ENCODE peak calls at places on chromosomes 6 and 20, in nine cellular contexts. D, W, I, C, Z, X, M, A and J are unnamed samples.
A peak's percentile ranks its signal among the peaks of the same experiment; 100 is the strongest.

GRCh38 chr20:23514848-23515247 is 23.9 kb downstream of the CST8 start:
- DNase-seq in X (no peak), D (no peak), C (no peak), I (no peak), A (no peak), W (no peak), M (no peak), Z (no peak), J (no peak)

GRCh38 chr6:3410385-3411360 is 46.2 kb downstream of the SLC22A23 start:
- DNase-seq in Z (peak; percentile 66), X (peak; percentile 65), W (peak; percentile 77), M (peak; percentile 33), D (peak; percentile 87), C (peak; percentile 6), I (peak; percentile 49), A (peak; percentile 19), J (peak; percentile 46)

GRCh38 chr20:17281478-17281877 is 54.6 kb downstream of the PCSK2 start:
- DNase-seq in W (no peak), Z (peak; percentile 50), M (no peak), D (peak; percentile 67), C (no peak), X (peak; percentile 13), A (no peak), I (peak; percentile 4), J (no peak)

GRCh38 chr20:11267131-11267761 is 593.4 kb upstream of the JAG1 start:
- DNase-seq in M (no peak), C (peak; percentile 93), I (peak; percentile 98), X (peak; percentile 96), A (no peak), D (peak; percentile 54), Z (no peak), W (no peak), J (no peak)

GRCh38 chr6:82996156-82996555 is 69.5 kb downstream of the UBE3D start:
- DNase-seq in X (no peak), Z (no peak), I (no peak), D (no peak), W (no peak), C (no peak), M (no peak), A (no peak), J (no peak)

GRCh38 chr6:2158596-2159271 is 86.7 kb downstream of the GMDS start:
- DNase-seq in Z (no peak), M (no peak), W (no peak), X (peak; percentile 70), C (no peak), A (no peak), D (peak; percentile 40), I (peak; percentile 15), J (no peak)

GRCh38 chr6:166173292-166173951 is 5.8 kb upstream of the TBXT start:
- DNase-seq in M (no peak), W (no peak), A (no peak), C (no peak), D (peak; percentile 61), X (no peak), Z (peak; percentile 53), I (no peak), J (no peak)

GRCh38 chr6:149170564-149171452 is 146.7 kb upstream of the TAB2 start:
- DNase-seq in W (no peak), A (no peak), I (no peak), Z (peak; percentile 86), D (peak; percentile 29), X (no peak), C (no peak), M (no peak), J (no peak)

GRCh38 chr6:68892432-68892831 is 257.4 kb downstream of the ADGRB3 start:
- DNase-seq in D (no peak), W (no peak), A (no peak), C (no peak), Z (no peak), X (no peak), M (no peak), I (no peak), J (no peak)

GRCh38 chr6:43921039-43921438 is 151.0 kb downstream of the VEGFA start:
- DNase-seq in D (no peak), I (no peak), W (no peak), M (no peak), A (no peak), Z (no peak), X (no peak), C (no peak), J (no peak)

GRCh38 chr6:4356899-4357659 is 221.7 kb upstream of the ECI2 start:
- DNase-seq in W (no peak), D (no peak), A (no peak), I (no peak), M (no peak), Z (no peak), X (peak; percentile 8), C (no peak), J (no peak)

GRCh38 chr6:153511896-153512496 is 380.9 kb upstream of the RGS17 start:
- DNase-seq in C (peak; percentile 6), M (no peak), D (peak; percentile 36), Z (peak; percentile 7), X (peak; percentile 48), A (no peak), I (peak; percentile 8), W (peak; percentile 11), J (no peak)

GRCh38 chr20:32894711-32895355 is 36.1 kb downstream of the EFCAB8 start:
- DNase-seq in X (peak; percentile 89), D (no peak), C (no peak), M (no peak), A (no peak), I (no peak), W (no peak), Z (no peak), J (no peak)

GRCh38 chr20:18506744-18507143 is 996 bp upstream of the SEC23B start:
- DNase-seq in C (no peak), Z (no peak), M (no peak), D (no peak), I (no peak), X (peak; percentile 29), A (peak; percentile 11), W (no peak), J (no peak)

GRCh38 chr20:6976096-6976495 is 208.6 kb downstream of the BMP2 start:
- DNase-seq in A (no peak), Z (no peak), W (no peak), C (no peak), X (no peak), M (no peak), D (no peak), I (no peak), J (no peak)

GRCh38 chr6:27019651-27020552 is 227.6 kb upstream of the PRSS16 start:
- DNase-seq in D (peak; percentile 82), C (peak; percentile 81), X (peak; percentile 88), M (no peak), A (peak; percentile 2), I (peak; percentile 79), W (peak; percentile 11), Z (peak; percentile 88), J (peak; percentile 82)

GRCh38 chr6:38968702-38969149 is 79.9 kb upstream of the GLP1R start:
- DNase-seq in X (no peak), D (no peak), M (no peak), Z (no peak), A (no peak), C (no peak), W (no peak), I (no peak), J (no peak)

GRCh38 chr6:118551673-118552063 is 3.6 kb downstream of the PLN start:
- DNase-seq in M (no peak), W (no peak), A (no peak), D (no peak), I (no peak), Z (no peak), C (no peak), X (no peak), J (no peak)

GRCh38 chr6:13873288-13874190 is 51.2 kb upstream of the RNF182 start:
- DNase-seq in C (no peak), D (peak; percentile 66), X (peak; percentile 45), A (peak; percentile 50), I (peak; percentile 61), Z (peak; percentile 94), W (peak; percentile 59), M (peak; percentile 55), J (no peak)

GRCh38 chr20:60559462-60559861 is 601.2 kb downstream of the CDH26 start:
- DNase-seq in C (no peak), W (no peak), M (no peak), X (no peak), I (no peak), A (no peak), Z (no peak), D (peak; percentile 86), J (no peak)

GRCh38 chr6:116385911-116386310 is 15.2 kb downstream of the DSE start:
- DNase-seq in C (no peak), X (no peak), M (no peak), W (no peak), A (no peak), D (no peak), I (no peak), Z (no peak), J (no peak)